ENCODE peak calls at places on chromosomes 12 and 14, in six cellular contexts. P, X, R, W, F and H are unnamed samples.

GRCh38 chr12:111201036-111201435 is 167.9 kb downstream of the PHETA1 start:
- DNase-seq in R (no peak), P (no peak), X (no peak), F (no peak), W (no peak), H (no peak)

GRCh38 chr12:104226672-104227071 is 11.1 kb downstream of the TXNRD1 start:
- DNase-seq in X (no peak), P (no peak), F (no peak), W (no peak), R (no peak), H (no peak)

GRCh38 chr14:104263671-104264358 is 125.4 kb downstream of the KIF26A start:
- DNase-seq in R (no peak), W (peak), P (no peak), F (no peak), X (no peak), H (no peak)

GRCh38 chr12:128969480-128970055 is 116.3 kb downstream of the GLT1D1 start:
- DNase-seq in W (no peak), F (peak), P (peak), R (peak), X (no peak), H (peak)

GRCh38 chr12:47373554-47374150 is 293.9 kb upstream of the AMIGO2 start:
- DNase-seq in P (no peak), X (no peak), R (no peak), W (no peak), F (no peak), H (no peak)

GRCh38 chr12:26823391-26823790 is 9.6 kb downstream of the ITPR2 start:
- DNase-seq in P (no peak), F (no peak), W (no peak), X (peak), R (no peak), H (no peak)

GRCh38 chr14:23182372-23183014 is 967 bp downstream of the SLC7A8 start:
- DNase-seq in F (no peak), R (no peak), X (no peak), P (peak), W (peak), H (no peak)

GRCh38 chr12:109418848-109419474 is 58.1 kb downstream of the KCTD10 start:
- DNase-seq in X (no peak), W (no peak), R (no peak), P (no peak), F (no peak), H (no peak)

GRCh38 chr12:101780599-101780998 is 41.3 kb upstream of the SYCP3 start:
- DNase-seq in F (no peak), W (no peak), X (no peak), R (no peak), P (no peak), H (no peak)

GRCh38 chr14:68386950-68387779 is 405.7 kb downstream of the ZFP36L1 start:
- DNase-seq in X (peak), W (no peak), P (no peak), R (no peak), F (no peak), H (no peak)

GRCh38 chr12:8697120-8697475 is 693 bp upstream of the RIMKLB start:
- DNase-seq in P (no peak), X (peak), R (peak), W (no peak), F (no peak), H (no peak)

GRCh38 chr12:122395319-122395718 is 27.1 kb downstream of the CLIP1 start:
- DNase-seq in R (no peak), F (no peak), P (no peak), X (peak), W (no peak), H (no peak)

GRCh38 chr12:105234197-105234596 is 1.8 kb downstream of the APPL2 start:
- DNase-seq in F (no peak), W (no peak), R (no peak), X (no peak), P (no peak), H (no peak)

GRCh38 chr14:91956616-91957015 is 9.1 kb upstream of the FBLN5 start:
- DNase-seq in F (no peak), X (no peak), P (no peak), W (no peak), R (no peak), H (no peak)

GRCh38 chr12:131162113-131162512 is 208.4 kb downstream of the ADGRD1 start:
- DNase-seq in W (no peak), F (no peak), X (no peak), P (no peak), R (no peak), H (no peak)

GRCh38 chr12:99067171-99067785 is 422.2 kb downstream of the APAF1 start:
- DNase-seq in R (no peak), W (no peak), F (no peak), P (no peak), X (no peak), H (no peak)

GRCh38 chr14:76257111-76257803 is 105.5 kb downstream of the GPATCH2L start:
- DNase-seq in P (no peak), W (no peak), F (no peak), X (no peak), R (no peak), H (no peak)

GRCh38 chr14:49997991-49998390 is 105.1 kb downstream of the ARF6 start:
- DNase-seq in P (no peak), R (no peak), F (no peak), X (no peak), W (no peak), H (no peak)

GRCh38 chr12:51847830-51848727 is at the start of gene FIGNL2:
- DNase-seq in W (no peak), X (no peak), F (no peak), P (no peak), R (peak), H (peak)

GRCh38 chr14:61673305-61673704 is 22.0 kb upstream of the HIF1A start:
- DNase-seq in W (no peak), X (no peak), F (no peak), P (no peak), R (no peak), H (no peak)